ENCODE peak calls at places on chromosomes 1 and 21, in four cellular contexts. One of them, this sample, is unnamed.

GRCh38 chr21:34983680-34984086 is 65.4 kb downstream of the RUNX1 start:
- DNase-seq in heart left ventricle: no peak
- DNase-seq in cardiac fibroblast: peak
- DNase-seq in B cell: no peak
- DNase-seq in this sample: peak

GRCh38 chr1:212326541-212326940 is 41.3 kb downstream of the PPP2R5A start:
- DNase-seq in heart left ventricle: no peak
- DNase-seq in cardiac fibroblast: no peak
- DNase-seq in B cell: no peak
- DNase-seq in this sample: no peak

GRCh38 chr1:87511449-87511848 is 182.8 kb downstream of the LMO4 start:
- DNase-seq in heart left ventricle: no peak
- DNase-seq in cardiac fibroblast: no peak
- DNase-seq in B cell: no peak
- DNase-seq in this sample: no peak

GRCh38 chr1:51941528-51941927 is 49.0 kb downstream of the RAB3B start:
- DNase-seq in heart left ventricle: no peak
- DNase-seq in cardiac fibroblast: no peak
- DNase-seq in B cell: no peak
- DNase-seq in this sample: no peak

GRCh38 chr21:45281411-45282282 is 6.0 kb downstream of the POFUT2 start:
- DNase-seq in heart left ventricle: peak
- DNase-seq in cardiac fibroblast: no peak
- DNase-seq in B cell: no peak
- DNase-seq in this sample: no peak

GRCh38 chr1:31413405-31414005 is 492 bp downstream of the SERINC2 start:
- DNase-seq in heart left ventricle: peak
- DNase-seq in cardiac fibroblast: peak
- DNase-seq in B cell: peak
- DNase-seq in this sample: peak

GRCh38 chr1:154474802-154475201 is 27.2 kb upstream of the TDRD10 start:
- DNase-seq in heart left ventricle: peak
- DNase-seq in cardiac fibroblast: peak
- DNase-seq in B cell: no peak
- DNase-seq in this sample: peak

GRCh38 chr1:161792740-161793139 is 26.6 kb downstream of the ATF6 start:
- DNase-seq in heart left ventricle: no peak
- DNase-seq in cardiac fibroblast: peak
- DNase-seq in B cell: peak
- DNase-seq in this sample: peak

GRCh38 chr1:78607334-78607927 is 12.8 kb upstream of the IFI44L start:
- DNase-seq in heart left ventricle: no peak
- DNase-seq in cardiac fibroblast: peak
- DNase-seq in B cell: no peak
- DNase-seq in this sample: peak

GRCh38 chr1:34398205-34398915 is 221.7 kb downstream of the C1orf94 start:
- DNase-seq in heart left ventricle: no peak
- DNase-seq in cardiac fibroblast: no peak
- DNase-seq in B cell: no peak
- DNase-seq in this sample: no peak

GRCh38 chr1:52914463-52914862 is 7.1 kb downstream of the ECHDC2 start:
- DNase-seq in heart left ventricle: no peak
- DNase-seq in cardiac fibroblast: no peak
- DNase-seq in B cell: no peak
- DNase-seq in this sample: no peak

GRCh38 chr1:192905049-192905448 is 96.2 kb downstream of the RGS2 start:
- DNase-seq in heart left ventricle: no peak
- DNase-seq in cardiac fibroblast: peak
- DNase-seq in B cell: no peak
- DNase-seq in this sample: no peak

GRCh38 chr1:66752000-66752592 is at the start of gene DYNLT5:
- DNase-seq in heart left ventricle: peak
- DNase-seq in cardiac fibroblast: peak
- DNase-seq in B cell: peak
- DNase-seq in this sample: no peak

GRCh38 chr1:36116906-36117305 is 8.1 kb downstream of the COL8A2 start:
- DNase-seq in heart left ventricle: no peak
- DNase-seq in cardiac fibroblast: no peak
- DNase-seq in B cell: no peak
- DNase-seq in this sample: no peak

GRCh38 chr1:63592536-63593302 is 492 bp upstream of the PGM1 start:
- DNase-seq in heart left ventricle: no peak
- DNase-seq in cardiac fibroblast: no peak
- DNase-seq in B cell: no peak
- DNase-seq in this sample: no peak

GRCh38 chr1:7540816-7541215 is 230.3 kb upstream of the VAMP3 start:
- DNase-seq in heart left ventricle: no peak
- DNase-seq in cardiac fibroblast: no peak
- DNase-seq in B cell: no peak
- DNase-seq in this sample: no peak

GRCh38 chr1:2210786-2211185 is 16.2 kb upstream of the FAAP20 start:
- DNase-seq in heart left ventricle: peak
- DNase-seq in cardiac fibroblast: no peak
- DNase-seq in B cell: no peak
- DNase-seq in this sample: no peak

This sample was measured in HCEC 1CT.